ENCODE peak calls at places on chromosomes 11 and 22, in six cellular contexts. U is cardiac muscle cell, F is left lung, O is psoas muscle, C is A549, S is fibroblast of pulmonary artery. V is an unnamed sample.

GRCh38 chr11:130671801-130672700 is 223.6 kb downstream of the ADAMTS15 start:
- DNase-seq in U (peak), O (peak), F (peak), S (peak), C (no peak), V (no peak)

GRCh38 chr11:64718084-64718779 is 4.8 kb downstream of the NRXN2 start:
- DNase-seq in U (no peak), F (no peak), S (no peak), O (no peak), C (no peak), V (no peak)

GRCh38 chr11:15852179-15852578 is 504.2 kb downstream of the SOX6 start:
- DNase-seq in S (peak), F (no peak), O (no peak), C (no peak), U (no peak), V (no peak)

GRCh38 chr11:61056566-61056965 is 45.7 kb upstream of the CD5 start:
- DNase-seq in O (no peak), S (no peak), C (no peak), U (no peak), F (no peak), V (no peak)

GRCh38 chr11:76049506-76049905 is 156.8 kb downstream of the WNT11 start:
- DNase-seq in F (no peak), S (no peak), O (no peak), U (no peak), C (no peak), V (peak)

GRCh38 chr11:76668362-76669155 is 2.0 kb downstream of the LRRC32 start:
- DNase-seq in S (no peak), U (no peak), F (peak), O (no peak), C (no peak), V (no peak)

GRCh38 chr11:73040046-73040445 is 102.1 kb downstream of the FCHSD2 start:
- DNase-seq in C (no peak), U (no peak), O (no peak), S (no peak), F (no peak), V (no peak)

GRCh38 chr11:6544921-6545850 is 48.1 kb downstream of the DNHD1 start:
- DNase-seq in C (no peak), U (no peak), O (no peak), F (no peak), S (no peak), V (no peak)

GRCh38 chr22:46539169-46539568 is 1.7 kb upstream of the CELSR1 start:
- DNase-seq in O (no peak), C (no peak), U (no peak), F (peak), S (no peak), V (no peak)

GRCh38 chr11:116424615-116425261 is 348.0 kb downstream of the BUD13 start:
- DNase-seq in F (no peak), S (no peak), O (no peak), C (no peak), U (peak), V (no peak)

GRCh38 chr11:73818838-73819237 is 31.2 kb downstream of the MRPL48 start:
- DNase-seq in C (no peak), U (no peak), O (no peak), F (no peak), S (peak), V (no peak)

GRCh38 chr11:111976614-111977140 is 39.5 kb downstream of the DIXDC1 start:
- DNase-seq in S (no peak), O (peak), F (no peak), C (no peak), U (peak), V (no peak)

GRCh38 chr22:47006433-47006832 is 244.0 kb downstream of the TBC1D22A start:
- DNase-seq in U (no peak), O (no peak), F (no peak), C (no peak), S (no peak), V (no peak)

GRCh38 chr11:73983764-73984543 is 1.3 kb upstream of the UCP2 start:
- DNase-seq in O (no peak), S (no peak), U (no peak), C (no peak), F (no peak), V (no peak)

GRCh38 chr11:114059278-114059983 is at the start of gene ZBTB16:
- DNase-seq in U (peak), F (peak), C (no peak), O (peak), S (peak), V (no peak)

GRCh38 chr11:119483341-119483880 is 60.4 kb upstream of the THY1 start:
- DNase-seq in O (no peak), F (no peak), C (no peak), U (no peak), S (no peak), V (no peak)

DNA sequence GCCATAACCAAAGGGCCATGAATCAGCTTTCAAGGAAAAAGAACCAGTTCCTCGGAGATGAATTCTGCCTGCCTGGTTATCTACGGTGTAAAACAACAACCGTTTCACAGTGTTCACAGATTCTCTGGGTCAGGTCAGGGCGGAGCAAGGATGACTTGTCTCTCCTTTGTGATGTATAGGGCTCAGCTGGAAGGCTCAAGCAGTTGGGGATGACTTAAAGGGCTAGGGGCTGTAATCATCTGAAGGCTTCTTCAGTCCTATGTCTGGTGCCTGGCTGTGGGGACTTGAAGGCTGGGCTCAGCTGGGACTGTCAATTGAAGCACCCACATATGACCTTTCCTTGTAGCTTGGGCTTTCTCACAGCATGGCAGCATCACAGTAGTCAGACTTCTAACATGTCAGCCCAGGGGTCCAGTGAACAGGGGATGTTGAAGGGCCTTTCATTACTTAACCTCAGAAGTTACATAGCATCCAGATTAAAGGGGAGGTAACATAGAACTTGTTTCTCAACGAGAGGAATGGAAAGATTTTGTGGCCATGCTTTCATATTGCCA is 29.3 kb downstream of the EIF3F start:
- DNase-seq in F (no peak), C (no peak), S (no peak), U (no peak), O (no peak), V (no peak)
- H3K4me3 ChIP-seq in F (no peak), C (no peak), S (no peak), U (no peak), O (no peak), V (no peak)

GRCh38 chr11:47553417-47553746 is 450 bp upstream of the CELF1 start:
- DNase-seq in F (no peak), O (no peak), U (no peak), C (no peak), S (peak), V (no peak)
- TF ChIP-seq CTCF in F (peak), O (no peak), U (no peak), C (no peak), S (no peak), V (no peak)

GRCh38 chr11:45843158-45843924 is 3.9 kb upstream of the CRY2 start:
- DNase-seq in C (peak), F (peak), S (peak), O (peak), U (peak), V (peak)
- H3K4me3 ChIP-seq in C (peak), F (no peak), S (no peak), O (peak), U (no peak), V (no peak)

GRCh38 chr22:18987765-18988164 is 51.7 kb upstream of the PRODH start:
- DNase-seq in O (no peak), S (no peak), U (peak), F (no peak), C (peak), V (no peak)
- TF ChIP-seq CTCF in O (peak), S (peak), U (peak), F (no peak), C (peak), V (peak)

GRCh38 chr11:1072821-1073231 is 1.8 kb upstream of the MUC2 start:
- DNase-seq in C (no peak), S (no peak), U (no peak), F (no peak), O (no peak), V (no peak)
- H3K4me3 ChIP-seq in C (no peak), S (no peak), U (no peak), F (no peak), O (no peak), V (no peak)

GRCh38 chr11:33257897-33258630 is 883 bp downstream of the HIPK3 start:
- DNase-seq in C (peak), F (peak), U (peak), O (peak), S (peak), V (no peak)
- TF ChIP-seq CTCF in C (peak), F (peak), U (peak), O (peak), S (no peak), V (no peak)

GRCh38 chr11:92440701-92441338 is 216.2 kb downstream of the FAT3 start:
- DNase-seq in O (no peak), F (no peak), U (no peak), C (no peak), S (no peak), V (no peak)
- H3K4me3 ChIP-seq in O (no peak), F (no peak), U (no peak), C (no peak), S (no peak), V (no peak)

DNA sequence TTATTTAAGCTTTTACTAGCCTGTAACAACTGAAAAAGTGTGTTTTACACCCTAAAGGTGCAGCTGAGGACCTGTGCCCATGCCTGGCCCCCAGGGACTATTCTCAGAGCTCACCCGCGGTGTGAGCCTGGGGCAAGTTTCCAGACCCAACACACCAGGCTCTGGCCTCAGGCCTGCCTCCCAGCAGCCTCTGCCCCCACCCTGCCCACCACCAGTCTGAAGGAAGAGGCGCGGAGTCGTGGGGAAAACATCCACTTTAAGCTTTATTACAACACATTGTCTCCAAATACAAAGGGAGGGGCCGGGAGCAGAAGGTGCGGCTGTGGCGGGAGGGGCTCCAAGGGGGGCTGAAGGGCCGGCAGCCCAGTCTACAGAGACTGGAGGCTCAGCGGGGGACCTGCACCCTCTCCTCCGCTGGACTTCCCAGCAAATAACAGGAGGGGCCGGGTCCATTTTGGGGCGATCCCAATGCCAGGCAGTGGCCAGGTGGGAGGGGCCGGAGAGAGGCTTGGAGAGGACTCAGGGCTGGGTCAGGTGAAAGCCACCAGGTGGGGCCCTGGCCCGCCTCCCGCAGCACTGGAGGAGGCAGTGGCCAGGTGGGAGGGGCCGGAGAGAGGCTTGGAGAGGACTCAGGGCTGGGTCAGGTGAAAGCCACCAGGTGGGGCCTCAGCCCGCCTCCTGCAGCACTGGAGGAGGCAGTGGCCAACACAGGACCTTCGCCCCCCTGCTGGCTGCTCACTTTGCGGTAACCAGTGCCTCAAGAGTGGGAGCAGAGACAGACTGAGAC is 18.1 kb downstream of the DUSP8 start:
- DNase-seq in F (peak), O (no peak), C (no peak), U (no peak), S (no peak), V (no peak)
- TF ChIP-seq CTCF in F (no peak), O (no peak), C (no peak), U (no peak), S (no peak), V (no peak)

V was measured in HFF-Myc.